ENCODE peak calls at places on chromosomes 16 and 17, in four cellular contexts. One of them, this sample, is unnamed. For H3K4me1, the result is how much of the 10 kb centered on the place peaks cover.

GRCh38 chr17:66829386-66829864 is 5.5 kb upstream of the CACNG5 start:
- DNase-seq in K562: peak
- DNase-seq in HepG2: peak
- DNase-seq in HCT116: no peak
- DNase-seq in this sample: no peak

GRCh38 chr17:74011963-74012362 is 191.5 kb upstream of the RPL38 start:
- DNase-seq in HCT116: no peak
- DNase-seq in K562: no peak
- DNase-seq in HepG2: no peak
- DNase-seq in this sample: no peak

GRCh38 chr17:57601328-57601727 is 143.8 kb downstream of the CCDC182 start:
- DNase-seq in HepG2: no peak
- DNase-seq in HCT116: no peak
- DNase-seq in K562: no peak
- DNase-seq in this sample: no peak

GRCh38 chr17:50087246-50087911 is 7.8 kb upstream of the PDK2 start:
- DNase-seq in K562: peak
- DNase-seq in HepG2: peak
- DNase-seq in HCT116: peak
- DNase-seq in this sample: no peak

GRCh38 chr17:38871247-38871991 is 1.6 kb downstream of the LASP1 start:
- DNase-seq in K562: peak
- DNase-seq in HepG2: peak
- DNase-seq in HCT116: no peak
- DNase-seq in this sample: no peak

GRCh38 chr17:82386256-82386831 is 14.8 kb downstream of the UTS2R start:
- DNase-seq in HCT116: no peak
- DNase-seq in HepG2: no peak
- DNase-seq in K562: no peak
- DNase-seq in this sample: no peak

GRCh38 chr17:48487221-48487620 is 43.6 kb downstream of the HOXB1 start:
- DNase-seq in HepG2: no peak
- DNase-seq in HCT116: no peak
- DNase-seq in K562: no peak
- DNase-seq in this sample: no peak

GRCh38 chr17:35073183-35073790 is 9.8 kb upstream of the RFFL start:
- DNase-seq in HepG2: no peak
- DNase-seq in K562: no peak
- DNase-seq in HCT116: no peak
- DNase-seq in this sample: no peak

GRCh38 chr16:30958164-30959083 is 870 bp downstream of the SETD1A start:
- DNase-seq in HepG2: peak
- DNase-seq in K562: peak
- DNase-seq in HCT116: peak
- DNase-seq in this sample: no peak

GRCh38 chr17:60327122-60327869 is 64.6 kb downstream of the USP32 start:
- DNase-seq in HCT116: no peak
- DNase-seq in HepG2: no peak
- DNase-seq in K562: no peak
- DNase-seq in this sample: no peak

GRCh38 chr17:73924488-73925186 is 278.8 kb upstream of the RPL38 start:
- DNase-seq in HepG2: no peak
- DNase-seq in K562: no peak
- DNase-seq in HCT116: no peak
- DNase-seq in this sample: no peak

GRCh38 chr16:66250686-66251405 is 115.6 kb upstream of the CDH5 start:
- DNase-seq in HCT116: no peak
- DNase-seq in HepG2: no peak
- DNase-seq in K562: no peak
- DNase-seq in this sample: no peak

GRCh38 chr16:28603381-28604185 is 6.3 kb downstream of the SULT1A1 start:
- DNase-seq in HepG2: no peak
- DNase-seq in K562: no peak
- DNase-seq in HCT116: no peak
- DNase-seq in this sample: no peak

GRCh38 chr16:12062343-12063003 is 85.9 kb downstream of the SNX29 start:
- DNase-seq in HepG2: no peak
- DNase-seq in K562: no peak
- DNase-seq in HCT116: peak
- DNase-seq in this sample: peak

GRCh38 chr17:4317648-4318047 is 48.8 kb downstream of the UBE2G1 start:
- DNase-seq in HCT116: no peak
- DNase-seq in HepG2: no peak
- DNase-seq in K562: no peak
- DNase-seq in this sample: no peak

GRCh38 chr16:12186774-12187335 is 210.3 kb downstream of the SNX29 start:
- DNase-seq in HepG2: no peak
- DNase-seq in HCT116: no peak
- DNase-seq in K562: no peak
- DNase-seq in this sample: no peak

GRCh38 chr17:69819316-69820087 is 255.5 kb upstream of the KCNJ16 start:
- DNase-seq in K562: no peak
- DNase-seq in HepG2: no peak
- DNase-seq in HCT116: no peak
- DNase-seq in this sample: no peak

GRCh38 chr16:53549970-53550406 is 47.0 kb upstream of the AKTIP start:
- DNase-seq in HCT116: peak
- DNase-seq in HepG2: peak
- DNase-seq in K562: peak
- DNase-seq in this sample: peak

GRCh38 chr16:11994187-11995119 is 17.9 kb downstream of the SNX29 start:
- DNase-seq in K562: no peak
- DNase-seq in HCT116: no peak
- DNase-seq in HepG2: peak
- DNase-seq in this sample: no peak

GRCh38 chr16:54121084-54121483 is 165.5 kb downstream of the IRX3 start:
- DNase-seq in HCT116: no peak
- DNase-seq in HepG2: no peak
- DNase-seq in K562: no peak
- DNase-seq in this sample: no peak

GRCh38 chr17:68511254-68511670 is 968 bp upstream of the PRKAR1A start:
- DNase-seq in HCT116: no peak
- DNase-seq in HepG2: no peak
- DNase-seq in K562: no peak
- DNase-seq in this sample: no peak

GRCh38 chr16:75764154-75764768 is 38.0 kb upstream of the CPHXL start:
- DNase-seq in HepG2: peak
- DNase-seq in K562: peak
- DNase-seq in HCT116: peak
- DNase-seq in this sample: peak

GRCh38 chr16:68388124-68388523 is 60.2 kb downstream of the SMPD3 start:
- DNase-seq in K562: no peak
- DNase-seq in HCT116: no peak
- DNase-seq in HepG2: no peak
- DNase-seq in this sample: no peak

GRCh38 chr16:64925166-64925565 is 196.7 kb downstream of the CDH11 start:
- DNase-seq in HepG2: no peak
- DNase-seq in K562: no peak
- DNase-seq in HCT116: no peak
- DNase-seq in this sample: no peak

GRCh38 chr17:38728290-38728831 is 1.8 kb upstream of the CISD3 start:
- DNase-seq in HCT116: no peak
- DNase-seq in K562: no peak
- DNase-seq in HepG2: no peak
- DNase-seq in this sample: no peak

GRCh38 chr17:44204453-44204882 is 4.8 kb upstream of the ATXN7L3 start:
- DNase-seq in HepG2: no peak
- DNase-seq in K562: peak
- DNase-seq in HCT116: no peak
- DNase-seq in this sample: no peak

GRCh38 chr17:64269687-64270649 is 6.9 kb upstream of the TEX2 start:
- DNase-seq in HCT116: no peak
- DNase-seq in HepG2: no peak
- DNase-seq in K562: no peak
- DNase-seq in this sample: no peak

GRCh38 chr17:65759532-65759931 is 198.1 kb upstream of the AXIN2 start:
- DNase-seq in K562: no peak
- DNase-seq in HepG2: peak
- DNase-seq in HCT116: no peak
- DNase-seq in this sample: no peak

GRCh38 chr17:7475764-7476422 is 3.5 kb downstream of the ZBTB4 start:
- DNase-seq in HCT116: no peak
- DNase-seq in K562: peak
- DNase-seq in HepG2: no peak
- DNase-seq in this sample: no peak

GRCh38 chr16:971582-971905 is 760 bp upstream of the LMF1 start:
- DNase-seq in K562: no peak
- DNase-seq in HepG2: no peak
- DNase-seq in HCT116: no peak
- DNase-seq in this sample: no peak

GRCh38 chr16:75068075-75068474 is 48.5 kb downstream of the LDHD start:
- DNase-seq in HCT116: no peak
- DNase-seq in K562: no peak
- DNase-seq in HepG2: no peak
- DNase-seq in this sample: no peak

GRCh38 chr16:84557504-84557903 is 53.0 kb upstream of the MEAK7 start:
- DNase-seq in K562: no peak
- DNase-seq in HepG2: no peak
- DNase-seq in HCT116: no peak
- DNase-seq in this sample: no peak

GRCh38 chr16:84561291-84561690 is 56.6 kb downstream of the COTL1 start:
- DNase-seq in K562: no peak
- DNase-seq in HepG2: no peak
- DNase-seq in HCT116: no peak
- DNase-seq in this sample: no peak

GRCh38 chr16:84557059-84557458 is 52.6 kb upstream of the MEAK7 start:
- DNase-seq in K562: no peak
- DNase-seq in HepG2: no peak
- DNase-seq in HCT116: no peak
- DNase-seq in this sample: no peak

GRCh38 chr16:84560269-84560668 is 55.8 kb upstream of the MEAK7 start:
- DNase-seq in K562: no peak
- DNase-seq in HepG2: no peak
- DNase-seq in HCT116: no peak
- DNase-seq in this sample: no peak

GRCh38 chr16:84559311-84559932 is 55.0 kb upstream of the MEAK7 start:
- DNase-seq in HCT116: no peak
- DNase-seq in HepG2: no peak
- DNase-seq in K562: no peak
- DNase-seq in this sample: no peak
- H3K4me1 ChIP-seq in HCT116: under half
- H3K4me1 ChIP-seq in HepG2: under half
- H3K4me1 ChIP-seq in K562: under half
- H3K4me1 ChIP-seq in this sample: under half

DNA sequence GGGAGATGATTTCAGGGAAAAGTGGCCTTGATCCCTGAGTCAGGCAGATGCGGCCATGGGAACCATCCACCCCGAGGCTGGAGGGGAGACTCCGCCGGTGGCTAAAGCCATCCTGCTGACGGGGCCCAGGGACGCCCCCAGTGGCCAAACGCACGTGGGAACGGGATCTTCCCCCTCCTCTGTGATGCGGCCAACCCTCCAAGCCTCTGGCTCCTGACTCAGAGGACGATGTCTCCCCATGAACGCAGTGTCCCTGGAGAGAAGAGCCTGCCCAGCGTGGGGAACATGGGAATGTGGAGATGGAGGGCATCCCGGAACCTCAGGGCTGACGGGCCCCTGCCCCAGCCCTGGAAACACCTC is 25.0 kb downstream of the SLC7A5 start:
- DNase-seq in HCT116: no peak
- DNase-seq in HepG2: no peak
- DNase-seq in K562: no peak
- DNase-seq in this sample: no peak
- TF ChIP-seq TCF7L2 in HCT116: no peak
- TF ChIP-seq TCF7L2 in HepG2: no peak
- TF ChIP-seq TCF7L2 in K562: no peak
- TF ChIP-seq TCF7L2 in this sample: no peak

GRCh38 chr16:83615981-83616380 is 191.8 kb upstream of the HSBP1 start:
- DNase-seq in HepG2: no peak
- DNase-seq in K562: no peak
- DNase-seq in HCT116: no peak
- DNase-seq in this sample: no peak
- H3K27ac ChIP-seq in HepG2: no peak
- H3K27ac ChIP-seq in K562: no peak
- H3K27ac ChIP-seq in HCT116: no peak
- H3K27ac ChIP-seq in this sample: no peak

DNA sequence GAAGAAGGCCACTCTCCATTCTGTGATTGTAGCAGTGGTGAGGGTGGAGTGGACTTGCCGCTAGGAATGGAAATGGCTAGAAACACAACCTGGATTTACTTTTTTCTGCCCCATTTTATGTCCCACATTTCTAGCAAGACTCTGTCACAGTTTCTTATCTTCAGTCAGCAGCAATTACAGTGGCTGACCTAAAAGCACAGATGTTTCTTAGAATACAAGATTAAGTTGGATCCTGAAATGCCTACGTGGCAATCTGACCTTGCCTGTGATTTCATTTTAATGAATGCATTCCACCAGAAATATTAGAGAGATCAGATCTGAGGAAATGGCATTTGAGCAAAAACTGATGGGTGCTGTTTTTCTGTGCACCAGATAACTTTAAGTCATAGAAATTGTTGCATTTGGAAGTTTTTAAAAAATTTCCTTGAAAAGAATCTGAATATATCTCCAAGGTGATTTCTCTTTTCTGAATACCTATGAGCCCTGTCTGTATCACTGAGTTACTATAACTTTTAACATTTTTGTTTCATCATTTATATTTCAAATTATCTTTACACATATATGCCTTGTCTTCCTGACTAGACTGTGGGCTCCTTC is 5.4 kb downstream of the HEATR3 start:
- DNase-seq in HCT116: no peak
- DNase-seq in K562: peak
- DNase-seq in HepG2: no peak
- DNase-seq in this sample: no peak
- H3K4me1 ChIP-seq in HCT116: under half
- H3K4me1 ChIP-seq in K562: under half
- H3K4me1 ChIP-seq in HepG2: under half
- H3K4me1 ChIP-seq in this sample: under half

GRCh38 chr17:78258323-78259229 is 27.1 kb downstream of the TMEM235 start:
- DNase-seq in HepG2: peak
- DNase-seq in K562: peak
- DNase-seq in HCT116: no peak
- DNase-seq in this sample: no peak

GRCh38 chr17:78255029-78255656 is 23.7 kb downstream of the TMEM235 start:
- DNase-seq in K562: no peak
- DNase-seq in HCT116: no peak
- DNase-seq in HepG2: no peak
- DNase-seq in this sample: no peak

GRCh38 chr17:78255953-78256704 is 24.7 kb downstream of the TMEM235 start:
- DNase-seq in K562: no peak
- DNase-seq in HepG2: no peak
- DNase-seq in HCT116: no peak
- DNase-seq in this sample: no peak

GRCh38 chr17:78257810-78258322 is 26.4 kb downstream of the TMEM235 start:
- DNase-seq in HepG2: no peak
- DNase-seq in HCT116: no peak
- DNase-seq in K562: no peak
- DNase-seq in this sample: no peak

GRCh38 chr17:78256705-78257559 is 25.5 kb downstream of the TMEM235 start:
- DNase-seq in K562: peak
- DNase-seq in HepG2: no peak
- DNase-seq in HCT116: no peak
- DNase-seq in this sample: no peak
- TF ChIP-seq TCF7L2 in K562: no peak
- TF ChIP-seq TCF7L2 in HepG2: no peak
- TF ChIP-seq TCF7L2 in HCT116: no peak
- TF ChIP-seq TCF7L2 in this sample: no peak

This sample was measured in Panc1.